ENCODE peak calls at places on chromosomes 2 and 18, in ten cellular contexts. Z is psoas muscle; P is DND-41; I is Caco-2; O is adipocyte; N is CD4-positive, alpha-beta memory T cell; B is GM23338; E is right lobe of liver; R is endodermal cell; G is Karpas-422. U is an unnamed sample.

GRCh38 chr18:78238404-78239089 is 741.1 kb upstream of the SALL3 start:
- DNase-seq in Z (no peak), P (peak; percentile 10), I (no peak), O (no peak), N (no peak), B (peak; percentile 1), E (no peak), R (peak; percentile 69), G (no peak), U (no peak)

GRCh38 chr2:10933700-10934225 is 22.0 kb downstream of the KCNF1 start:
- DNase-seq in Z (no peak), P (no peak), I (no peak), O (no peak), N (no peak), B (no peak), E (no peak), R (no peak), G (no peak), U (no peak)

GRCh38 chr18:24530630-24531111 is 70.2 kb downstream of the HRH4 start:
- DNase-seq in Z (no peak), P (no peak), I (no peak), O (no peak), N (no peak), B (no peak), E (no peak), R (no peak), G (no peak), U (no peak)

GRCh38 chr18:47436871-47437270 is 185.4 kb upstream of the SKOR2 start:
- DNase-seq in Z (no peak), P (no peak), I (no peak), O (no peak), N (no peak), B (no peak), E (no peak), R (peak; percentile 35), G (no peak), U (no peak)

GRCh38 chr2:961786-962185 is 11.1 kb downstream of the SNTG2 start:
- DNase-seq in Z (no peak), P (no peak), I (no peak), O (peak; percentile 56), N (no peak), B (no peak), E (no peak), R (no peak), G (no peak), U (no peak)

GRCh38 chr2:241569831-241570281 is 11.3 kb downstream of the BOK start:
- DNase-seq in Z (peak; percentile 49), P (no peak), I (no peak), O (no peak), N (no peak), B (no peak), E (no peak), R (peak; percentile 57), G (no peak), U (no peak)

GRCh38 chr2:240791821-240792657 is 28.0 kb downstream of the KIF1A start:
- DNase-seq in Z (peak; percentile 34), P (no peak), I (no peak), O (peak; percentile 11), N (no peak), B (no peak), E (peak; percentile 12), R (no peak), G (no peak), U (no peak)

GRCh38 chr2:94994914-94995236 is 30.6 kb upstream of the MAL start:
- DNase-seq in Z (no peak), P (no peak), I (peak; percentile 1), O (no peak), N (no peak), B (no peak), E (no peak), R (no peak), G (no peak), U (no peak)

GRCh38 chr2:26043109-26043508 is 9.2 kb downstream of the RAB10 start:
- DNase-seq in Z (no peak), P (no peak), I (no peak), O (no peak), N (no peak), B (no peak), E (no peak), R (no peak), G (no peak), U (no peak)

GRCh38 chr2:23803275-23803964 is 123.5 kb downstream of the ATAD2B start:
- DNase-seq in Z (no peak), P (no peak), I (no peak), O (peak; percentile 83), N (no peak), B (no peak), E (no peak), R (no peak), G (no peak), U (no peak)

GRCh38 chr2:176560296-176560695 is 291.1 kb downstream of the MTX2 start:
- DNase-seq in Z (no peak), P (no peak), I (no peak), O (no peak), N (no peak), B (no peak), E (no peak), R (no peak), G (no peak), U (no peak)
- H3K4me1 ChIP-seq in Z (no peaks in the 10 kb centered on the region), P (no peaks in the 10 kb centered on the region), I (no peaks in the 10 kb centered on the region), O (peaks cover 4% of the 10 kb centered on the region), N (no peaks in the 10 kb centered on the region), B (no peaks in the 10 kb centered on the region), E (peaks cover 5% of the 10 kb centered on the region), R (peaks cover 4% of the 10 kb centered on the region), G (peaks cover 26% of the 10 kb centered on the region), U (no peaks in the 10 kb centered on the region)

DNA sequence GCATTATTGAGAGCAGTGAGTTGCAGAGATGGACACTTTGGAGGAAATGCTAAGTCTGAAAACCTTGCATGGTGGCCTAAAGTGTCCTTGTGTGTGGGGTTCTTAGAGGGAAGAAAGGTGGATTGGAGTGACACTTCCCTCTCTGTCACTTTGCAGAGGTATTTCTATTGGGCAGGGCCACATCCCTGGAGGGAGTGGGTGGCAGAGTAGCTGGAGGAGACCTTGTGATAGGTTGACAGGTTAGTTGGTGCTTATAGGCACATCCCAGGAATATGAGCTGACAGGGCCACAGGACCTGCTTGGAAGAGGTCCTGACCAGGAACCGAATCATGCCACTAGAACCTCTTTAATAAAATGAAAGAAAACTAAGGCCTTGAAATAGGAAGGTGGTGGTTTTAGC is 972 bp upstream of the IGFBP5 start:
- DNase-seq in Z (no peak), P (no peak), I (no peak), O (no peak), N (no peak), B (no peak), E (no peak), R (no peak), G (no peak), U (no peak)
- H3K27me3 ChIP-seq in Z (no peaks in the 10 kb centered on the region), P (peaks cover 80% of the 10 kb centered on the region), I (no peaks in the 10 kb centered on the region), O (no peaks in the 10 kb centered on the region), N (peaks cover 12% of the 10 kb centered on the region), B (peaks cover 30% of the 10 kb centered on the region), E (no peaks in the 10 kb centered on the region), R (peaks cover 33% of the 10 kb centered on the region), G (no peaks in the 10 kb centered on the region), U (peaks cover 29% of the 10 kb centered on the region)

GRCh38 chr2:46716806-46717732 is 198.5 kb downstream of the MCFD2 start:
- DNase-seq in Z (no peak), P (no peak), I (no peak), O (peak; percentile 53), N (no peak), B (no peak), E (no peak), R (no peak), G (no peak), U (no peak)

GRCh38 chr2:46718797-46719196 is 196.8 kb downstream of the MCFD2 start:
- DNase-seq in Z (no peak), P (no peak), I (no peak), O (peak; percentile 43), N (no peak), B (no peak), E (no peak), R (no peak), G (no peak), U (no peak)

GRCh38 chr2:46717733-46718121 is 197.9 kb downstream of the MCFD2 start:
- DNase-seq in Z (no peak), P (no peak), I (no peak), O (peak; percentile 43), N (no peak), B (peak; percentile 36), E (no peak), R (no peak), G (no peak), U (no peak)

GRCh38 chr2:46720592-46721185 is 194.9 kb downstream of the MCFD2 start:
- DNase-seq in Z (no peak), P (no peak), I (no peak), O (no peak), N (no peak), B (no peak), E (no peak), R (no peak), G (no peak), U (no peak)

GRCh38 chr2:46719499-46719898 is 196.1 kb downstream of the MCFD2 start:
- DNase-seq in Z (no peak), P (peak; percentile 21), I (no peak), O (peak; percentile 64), N (no peak), B (no peak), E (no peak), R (no peak), G (no peak), U (no peak)
- H3K4me1 ChIP-seq in Z (peaks cover 79% of the 10 kb centered on the region), P (peaks cover 8% of the 10 kb centered on the region), I (peaks cover 25% of the 10 kb centered on the region), O (peaks cover 82% of the 10 kb centered on the region), N (peaks cover 35% of the 10 kb centered on the region), B (peaks cover 20% of the 10 kb centered on the region), E (peaks cover 30% of the 10 kb centered on the region), R (no peaks in the 10 kb centered on the region), G (no peaks in the 10 kb centered on the region), U (peaks cover 20% of the 10 kb centered on the region)

GRCh38 chr2:120703330-120703994 is 32.2 kb upstream of the GLI2 start:
- DNase-seq in Z (no peak), P (no peak), I (no peak), O (peak; percentile 86), N (no peak), B (no peak), E (no peak), R (no peak), G (no peak), U (peak; percentile 25)
- H3K27me3 ChIP-seq in Z (peaks cover 3% of the 10 kb centered on the region), P (peaks cover 14% of the 10 kb centered on the region), I (no peaks in the 10 kb centered on the region), O (no peaks in the 10 kb centered on the region), N (no peaks in the 10 kb centered on the region), B (peaks cover 16% of the 10 kb centered on the region), E (no peaks in the 10 kb centered on the region), R (peaks cover 11% of the 10 kb centered on the region), G (no peaks in the 10 kb centered on the region), U (no peaks in the 10 kb centered on the region)

GRCh38 chr2:226798422-226799210 is 1.0 kb downstream of the IRS1 start:
- DNase-seq in Z (peak; percentile 78), P (no peak), I (no peak), O (peak; percentile 68), N (peak; percentile 54), B (peak; percentile 75), E (peak; percentile 53), R (peak; percentile 84), G (peak; percentile 70), U (no peak)
- H3K4me1 ChIP-seq in Z (peaks cover 51% of the 10 kb centered on the region), P (peaks cover 84% of the 10 kb centered on the region), I (peaks cover 28% of the 10 kb centered on the region), O (peaks cover 52% of the 10 kb centered on the region), N (peaks cover 22% of the 10 kb centered on the region), B (peaks cover 31% of the 10 kb centered on the region), E (peaks cover 18% of the 10 kb centered on the region), R (peaks cover 12% of the 10 kb centered on the region), G (peaks cover 41% of the 10 kb centered on the region), U (peaks cover 15% of the 10 kb centered on the region)

DNA sequence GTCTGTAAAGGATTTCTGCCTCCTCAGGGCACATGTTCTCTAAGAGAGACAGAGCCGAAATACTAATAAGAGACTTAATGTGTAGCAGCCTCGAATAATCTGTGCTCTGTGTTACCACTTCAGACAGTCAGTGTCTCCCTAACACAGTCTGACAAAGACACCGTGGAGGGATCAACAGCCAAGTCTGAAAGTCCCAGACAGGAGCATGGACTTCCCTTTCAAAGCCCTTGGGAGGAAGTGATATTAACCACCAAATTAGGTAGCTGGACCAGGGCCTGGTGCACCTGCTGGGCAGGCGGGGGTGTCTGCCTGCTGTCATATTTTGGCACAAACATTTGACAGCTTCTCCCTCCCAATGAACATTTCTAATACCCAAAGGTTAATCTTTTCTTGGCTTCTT is 45.5 kb upstream of the LYPD1 start:
- DNase-seq in Z (no peak), P (no peak), I (no peak), O (no peak), N (no peak), B (no peak), E (no peak), R (no peak), G (peak; percentile 58), U (no peak)
- H3K27me3 ChIP-seq in Z (no peaks in the 10 kb centered on the region), P (no peaks in the 10 kb centered on the region), I (no peaks in the 10 kb centered on the region), O (no peaks in the 10 kb centered on the region), N (no peaks in the 10 kb centered on the region), B (no peaks in the 10 kb centered on the region), E (no peaks in the 10 kb centered on the region), R (no peaks in the 10 kb centered on the region), G (no peaks in the 10 kb centered on the region), U (no peaks in the 10 kb centered on the region)

U was measured in CD8-positive, alpha-beta memory T cell.